ENCODE peak calls at places on chromosomes 6 and 20, in six cellular contexts. M is CD8-positive, alpha-beta T cell; J is OCI-LY7; W is GM10248; O is neural progenitor cell; H is ascending aorta. C is an unnamed sample.

GRCh38 chr6:146543211-146543939 is at the start of gene RAB32:
- DNase-seq in J (no peak), H (peak; percentile 97), M (no peak), W (peak; percentile 32), O (peak; percentile 93), C (peak; percentile 87)

GRCh38 chr6:137234505-137234863 is 15.3 kb upstream of the IFNGR1 start:
- DNase-seq in M (no peak), O (no peak), J (peak; percentile 80), W (no peak), H (no peak), C (no peak)

GRCh38 chr6:112416885-112417284 is 69.8 kb downstream of the RFPL4B start:
- DNase-seq in J (no peak), O (no peak), M (no peak), W (no peak), H (no peak), C (no peak)

GRCh38 chr20:53408728-53409157 is 184.9 kb downstream of the ZNF217 start:
- DNase-seq in M (no peak), O (no peak), H (no peak), J (no peak), W (no peak), C (no peak)

GRCh38 chr20:58665606-58666005 is 14.5 kb downstream of the STX16 start:
- DNase-seq in H (no peak), J (no peak), W (no peak), O (no peak), M (no peak), C (peak; percentile 22)

GRCh38 chr6:81562169-81562568 is 190.3 kb downstream of the TENT5A start:
- DNase-seq in M (no peak), O (no peak), H (no peak), J (no peak), W (no peak), C (no peak)

GRCh38 chr6:114085206-114085605 is 114.3 kb upstream of the HDAC2 start:
- DNase-seq in J (no peak), W (no peak), O (no peak), M (no peak), H (no peak), C (no peak)

GRCh38 chr20:53831228-53831627 is 237.6 kb upstream of the ZNF217 start:
- DNase-seq in O (no peak), M (no peak), H (no peak), W (no peak), J (no peak), C (no peak)

GRCh38 chr20:1893721-1894470 is 1.3 kb upstream of the SIRPA start:
- DNase-seq in O (no peak), M (no peak), J (no peak), H (no peak), W (no peak), C (peak; percentile 27)

GRCh38 chr6:64238071-64238470 is 602.5 kb downstream of the PHF3 start:
- DNase-seq in M (no peak), O (no peak), J (no peak), W (no peak), H (no peak), C (no peak)

GRCh38 chr6:88166901-88167624 is 916 bp upstream of the CNR1 start:
- DNase-seq in W (peak; percentile 37), H (no peak), J (peak; percentile 70), O (peak; percentile 62), M (no peak), C (peak; percentile 40)

GRCh38 chr6:24565196-24565595 is 70.4 kb downstream of the ALDH5A1 start:
- DNase-seq in H (no peak), M (no peak), O (no peak), W (no peak), J (no peak), C (no peak)

GRCh38 chr6:52284131-52284459 is 447 bp downstream of the MCM3 start:
- DNase-seq in O (peak; percentile 90), J (peak; percentile 71), H (peak; percentile 67), M (no peak), W (no peak), C (peak; percentile 71)

GRCh38 chr6:17093692-17094091 is 8.2 kb upstream of the STMND1 start:
- DNase-seq in H (no peak), W (no peak), J (no peak), M (no peak), O (peak; percentile 56), C (peak; percentile 14)

GRCh38 chr6:118325220-118325860 is 222.8 kb upstream of the PLN start:
- DNase-seq in W (no peak), M (no peak), O (no peak), H (peak; percentile 84), J (no peak), C (no peak)

GRCh38 chr6:15573376-15573775 is 89.5 kb downstream of the DTNBP1 start:
- DNase-seq in J (no peak), M (no peak), H (no peak), O (peak; percentile 49), W (no peak), C (no peak)

GRCh38 chr6:44297063-44298038 is 15.8 kb downstream of the AARS2 start:
- DNase-seq in O (peak; percentile 85), W (peak; percentile 41), J (no peak), M (peak; percentile 66), H (no peak), C (peak; percentile 80)

GRCh38 chr6:102798631-102799030 is 1405.1 kb downstream of the GRIK2 start:
- DNase-seq in W (no peak), O (peak; percentile 75), J (no peak), M (no peak), H (no peak), C (peak; percentile 35)

GRCh38 chr6:38234934-38235678 is 404.6 kb downstream of the BTBD9 start:
- DNase-seq in W (peak; percentile 58), O (no peak), M (no peak), J (no peak), H (no peak), C (no peak)

GRCh38 chr6:64729522-64729921 is 977.5 kb downstream of the EYS start:
- DNase-seq in J (no peak), M (no peak), O (no peak), H (no peak), W (no peak), C (no peak)

GRCh38 chr20:46209930-46210671 is 92.0 kb downstream of the CD40 start:
- DNase-seq in H (no peak), O (no peak), W (no peak), M (no peak), J (no peak), C (no peak)

GRCh38 chr6:3337521-3338350 is 79.0 kb downstream of the PSMG4 start:
- DNase-seq in M (no peak), W (peak; percentile 52), J (no peak), O (no peak), H (no peak), C (no peak)

GRCh38 chr20:6956574-6956973 is 189.1 kb downstream of the BMP2 start:
- DNase-seq in H (no peak), J (no peak), M (no peak), W (no peak), O (no peak), C (no peak)

GRCh38 chr6:108222064-108222463 is 38.8 kb downstream of the SNX3 start:
- DNase-seq in H (no peak), O (no peak), M (no peak), J (no peak), W (no peak), C (no peak)

GRCh38 chr20:48959902-48960550 is 38.5 kb downstream of the ARFGEF2 start:
- DNase-seq in J (no peak), H (no peak), M (no peak), O (no peak), W (no peak), C (no peak)

GRCh38 chr6:125170376-125170775 is 16.8 kb downstream of the TPD52L1 start:
- DNase-seq in O (no peak), H (no peak), W (no peak), M (no peak), J (no peak), C (no peak)

GRCh38 chr6:15665237-15665636 is 2.4 kb upstream of the DTNBP1 start:
- DNase-seq in W (no peak), J (no peak), O (peak; percentile 21), M (no peak), H (no peak), C (no peak)

GRCh38 chr6:160348552-160349441 is 619 bp downstream of the SLC22A3 start:
- DNase-seq in M (no peak), W (no peak), J (no peak), O (peak; percentile 65), H (no peak), C (peak; percentile 55)

GRCh38 chr20:56631990-56632327 is 2.9 kb downstream of the TFAP2C start:
- DNase-seq in H (no peak), W (no peak), M (no peak), J (no peak), O (no peak), C (no peak)
- TF ChIP-seq CTCF in H (no peak), W (no peak), M (no peak), J (no peak), O (no peak), C (no peak)

DNA sequence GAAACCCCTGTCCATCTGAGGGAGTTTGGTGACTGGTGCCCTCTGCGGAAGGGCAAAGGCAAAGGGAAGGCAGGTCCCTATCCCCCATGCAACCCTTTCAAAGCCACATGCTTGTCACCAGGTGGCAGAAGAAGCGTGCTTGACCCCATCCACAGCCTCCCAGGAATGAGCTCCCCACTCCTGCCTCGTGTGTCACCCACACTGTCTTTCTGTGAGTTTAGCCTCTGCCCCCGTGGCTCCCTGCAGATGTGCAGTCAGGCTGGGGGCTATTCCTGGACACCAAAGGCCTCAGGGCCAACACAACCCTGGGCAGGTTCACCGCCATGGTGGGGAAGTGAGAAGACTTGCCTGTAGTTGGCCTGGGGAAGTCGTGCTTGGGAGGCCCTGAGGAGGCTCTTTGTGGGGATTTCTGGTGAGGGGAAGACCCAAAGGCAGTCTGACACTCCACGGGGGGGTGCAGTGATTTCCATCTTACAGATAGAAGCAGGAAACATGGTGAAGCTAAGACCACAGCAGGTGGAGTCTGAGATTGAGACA is 16.6 kb upstream of the PCMTD2 start:
- DNase-seq in W (peak; percentile 87), O (no peak), J (no peak), H (no peak), M (no peak), C (no peak)
- TF ChIP-seq CTCF in W (no peak), O (no peak), J (peak; percentile 16), H (no peak), M (no peak), C (no peak)

GRCh38 chr6:22910370-22910769 is 341.0 kb downstream of the HDGFL1 start:
- DNase-seq in O (no peak), J (no peak), M (no peak), W (no peak), H (no peak), C (no peak)
- TF ChIP-seq CTCF in O (no peak), J (no peak), M (no peak), W (no peak), H (no peak), C (no peak)

DNA sequence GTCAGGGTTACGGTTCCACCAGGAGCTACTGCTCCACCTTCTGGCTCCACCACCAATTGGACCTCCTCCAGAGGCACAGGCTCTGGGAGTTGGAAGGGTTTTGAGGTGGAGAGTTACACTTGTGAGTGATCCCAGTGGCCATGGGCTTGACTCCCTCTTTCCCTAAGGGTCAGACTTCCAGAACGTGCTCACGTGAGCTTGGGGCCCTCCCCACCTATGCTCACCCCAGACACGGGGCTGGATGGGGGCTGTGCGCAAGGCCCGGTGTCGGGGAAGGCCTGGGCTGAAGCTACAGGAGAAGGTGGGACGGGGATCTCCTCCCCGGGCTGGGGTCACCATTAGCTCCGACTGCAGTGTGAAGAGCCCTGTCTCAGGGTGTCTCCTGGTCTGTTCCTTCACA is 1.4 kb downstream of the AGER start:
- DNase-seq in M (no peak), O (no peak), J (no peak), H (no peak), W (no peak), C (no peak)
- TF ChIP-seq CTCF in M (no peak), O (no peak), J (no peak), H (no peak), W (no peak), C (no peak)